ENCODE peak calls at places on chromosomes 2 and 18, in six cellular contexts. One of them, this sample, is unnamed.

GRCh38 chr2:174631009-174631981 is 33.7 kb upstream of the WIPF1 start:
- DNase-seq in adrenal gland: no peak
- DNase-seq in AG09319: no peak
- DNase-seq in sigmoid colon: no peak
- DNase-seq in AG09309: peak; percentile 76
- DNase-seq in pancreas: no peak
- DNase-seq in this sample: no peak

GRCh38 chr2:152740743-152741328 is 22.4 kb downstream of the ARL6IP6 start:
- DNase-seq in adrenal gland: no peak
- DNase-seq in AG09319: peak; percentile 20
- DNase-seq in sigmoid colon: no peak
- DNase-seq in AG09309: peak; percentile 42
- DNase-seq in pancreas: no peak
- DNase-seq in this sample: no peak

GRCh38 chr18:49059028-49059670 is 108.4 kb upstream of the SMAD7 start:
- DNase-seq in adrenal gland: no peak
- DNase-seq in AG09319: no peak
- DNase-seq in sigmoid colon: no peak
- DNase-seq in AG09309: no peak
- DNase-seq in pancreas: no peak
- DNase-seq in this sample: no peak

GRCh38 chr2:205612661-205613060 is 69.6 kb upstream of the NRP2 start:
- DNase-seq in adrenal gland: no peak
- DNase-seq in AG09319: no peak
- DNase-seq in sigmoid colon: no peak
- DNase-seq in AG09309: no peak
- DNase-seq in pancreas: no peak
- DNase-seq in this sample: no peak

GRCh38 chr2:157338013-157338412 is 12.4 kb upstream of the ERMN start:
- DNase-seq in adrenal gland: no peak
- DNase-seq in AG09319: no peak
- DNase-seq in sigmoid colon: no peak
- DNase-seq in AG09309: no peak
- DNase-seq in pancreas: no peak
- DNase-seq in this sample: no peak

GRCh38 chr2:184577741-184578140 is 20.6 kb upstream of the ZNF804A start:
- DNase-seq in adrenal gland: no peak
- DNase-seq in AG09319: no peak
- DNase-seq in sigmoid colon: no peak
- DNase-seq in AG09309: no peak
- DNase-seq in pancreas: no peak
- DNase-seq in this sample: no peak

GRCh38 chr18:26865557-26865956 is at the start of gene AQP4:
- DNase-seq in adrenal gland: no peak
- DNase-seq in AG09319: no peak
- DNase-seq in sigmoid colon: no peak
- DNase-seq in AG09309: no peak
- DNase-seq in pancreas: no peak
- DNase-seq in this sample: no peak

GRCh38 chr2:75290600-75291140 is 91.3 kb upstream of the TACR1 start:
- DNase-seq in adrenal gland: no peak
- DNase-seq in AG09319: no peak
- DNase-seq in sigmoid colon: no peak
- DNase-seq in AG09309: no peak
- DNase-seq in pancreas: no peak
- DNase-seq in this sample: no peak

GRCh38 chr2:125095826-125096225 is 1070.7 kb downstream of the CNTNAP5 start:
- DNase-seq in adrenal gland: no peak
- DNase-seq in AG09319: no peak
- DNase-seq in sigmoid colon: no peak
- DNase-seq in AG09309: no peak
- DNase-seq in pancreas: no peak
- DNase-seq in this sample: no peak

GRCh38 chr2:216495656-216496055 is 3.0 kb upstream of the RPL37A start:
- DNase-seq in adrenal gland: no peak
- DNase-seq in AG09319: no peak
- DNase-seq in sigmoid colon: no peak
- DNase-seq in AG09309: no peak
- DNase-seq in pancreas: no peak
- DNase-seq in this sample: no peak

GRCh38 chr2:229952256-229952835 is 30.0 kb downstream of the FBXO36 start:
- DNase-seq in adrenal gland: no peak
- DNase-seq in AG09319: no peak
- DNase-seq in sigmoid colon: no peak
- DNase-seq in AG09309: no peak
- DNase-seq in pancreas: no peak
- DNase-seq in this sample: no peak

GRCh38 chr2:126429129-126429528 is 226.8 kb upstream of the GYPC start:
- DNase-seq in adrenal gland: no peak
- DNase-seq in AG09319: no peak
- DNase-seq in sigmoid colon: no peak
- DNase-seq in AG09309: no peak
- DNase-seq in pancreas: no peak
- DNase-seq in this sample: no peak

GRCh38 chr2:42092084-42092996 is 44.5 kb downstream of the PKDCC start:
- DNase-seq in adrenal gland: no peak
- DNase-seq in AG09319: no peak
- DNase-seq in sigmoid colon: no peak
- DNase-seq in AG09309: no peak
- DNase-seq in pancreas: no peak
- DNase-seq in this sample: no peak

GRCh38 chr2:152415231-152415642 is 80.3 kb downstream of the FMNL2 start:
- DNase-seq in adrenal gland: no peak
- DNase-seq in AG09319: no peak
- DNase-seq in sigmoid colon: no peak
- DNase-seq in AG09309: no peak
- DNase-seq in pancreas: no peak
- DNase-seq in this sample: no peak

GRCh38 chr2:46171441-46171953 is 125.7 kb upstream of the EPAS1 start:
- DNase-seq in adrenal gland: no peak
- DNase-seq in AG09319: peak; percentile 32
- DNase-seq in sigmoid colon: no peak
- DNase-seq in AG09309: peak; percentile 57
- DNase-seq in pancreas: no peak
- DNase-seq in this sample: no peak

GRCh38 chr2:123695449-123695848 is 329.6 kb upstream of the CNTNAP5 start:
- DNase-seq in adrenal gland: no peak
- DNase-seq in AG09319: no peak
- DNase-seq in sigmoid colon: no peak
- DNase-seq in AG09309: no peak
- DNase-seq in pancreas: no peak
- DNase-seq in this sample: no peak
- TF ChIP-seq CTCF in adrenal gland: no peak
- TF ChIP-seq CTCF in AG09319: no peak
- TF ChIP-seq CTCF in sigmoid colon: no peak
- TF ChIP-seq CTCF in AG09309: no peak
- TF ChIP-seq CTCF in pancreas: no peak
- TF ChIP-seq CTCF in this sample: no peak

DNA sequence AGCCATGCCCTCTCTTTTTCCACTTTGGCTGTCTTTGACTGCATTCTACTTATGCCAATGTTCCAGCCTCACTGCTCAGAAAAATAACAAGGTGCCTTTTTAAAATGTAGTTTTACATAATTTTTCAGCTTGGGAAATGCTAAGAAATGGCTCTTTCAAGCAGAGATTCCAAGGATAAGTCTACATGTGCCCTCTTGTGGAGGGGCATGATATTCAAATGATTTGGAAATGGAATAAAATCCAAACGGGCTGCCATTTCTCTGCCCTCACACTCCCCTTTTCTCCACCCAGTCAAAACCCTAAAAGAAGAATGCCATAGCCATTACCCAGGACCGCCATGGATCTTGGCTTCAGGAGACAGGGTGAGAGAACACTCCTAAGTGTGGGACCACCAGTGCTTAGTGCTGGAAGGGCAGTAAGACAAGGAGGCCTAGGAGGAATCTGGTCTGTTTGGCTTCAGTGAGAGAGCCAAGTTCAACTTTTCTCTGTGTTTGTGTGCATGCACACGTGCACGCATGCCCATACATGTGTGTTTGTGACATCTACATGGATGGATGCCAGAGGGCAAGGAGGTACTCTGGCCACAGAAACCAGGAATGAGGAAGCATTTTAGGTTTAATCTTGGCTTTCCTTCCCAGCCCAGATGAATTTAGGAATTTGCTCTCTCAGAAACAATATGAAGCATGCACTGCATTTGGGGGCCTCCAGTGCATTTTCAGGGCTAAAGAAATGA is 174.0 kb upstream of the SLC14A2 start:
- DNase-seq in adrenal gland: peak; percentile 14
- DNase-seq in AG09319: peak; percentile 1
- DNase-seq in sigmoid colon: no peak
- DNase-seq in AG09309: no peak
- DNase-seq in pancreas: no peak
- DNase-seq in this sample: no peak
- TF ChIP-seq CTCF in adrenal gland: peak; percentile 53
- TF ChIP-seq CTCF in AG09319: peak; percentile 52
- TF ChIP-seq CTCF in sigmoid colon: peak; percentile 13
- TF ChIP-seq CTCF in AG09309: peak; percentile 55
- TF ChIP-seq CTCF in pancreas: no peak
- TF ChIP-seq CTCF in this sample: peak; percentile 78

DNA sequence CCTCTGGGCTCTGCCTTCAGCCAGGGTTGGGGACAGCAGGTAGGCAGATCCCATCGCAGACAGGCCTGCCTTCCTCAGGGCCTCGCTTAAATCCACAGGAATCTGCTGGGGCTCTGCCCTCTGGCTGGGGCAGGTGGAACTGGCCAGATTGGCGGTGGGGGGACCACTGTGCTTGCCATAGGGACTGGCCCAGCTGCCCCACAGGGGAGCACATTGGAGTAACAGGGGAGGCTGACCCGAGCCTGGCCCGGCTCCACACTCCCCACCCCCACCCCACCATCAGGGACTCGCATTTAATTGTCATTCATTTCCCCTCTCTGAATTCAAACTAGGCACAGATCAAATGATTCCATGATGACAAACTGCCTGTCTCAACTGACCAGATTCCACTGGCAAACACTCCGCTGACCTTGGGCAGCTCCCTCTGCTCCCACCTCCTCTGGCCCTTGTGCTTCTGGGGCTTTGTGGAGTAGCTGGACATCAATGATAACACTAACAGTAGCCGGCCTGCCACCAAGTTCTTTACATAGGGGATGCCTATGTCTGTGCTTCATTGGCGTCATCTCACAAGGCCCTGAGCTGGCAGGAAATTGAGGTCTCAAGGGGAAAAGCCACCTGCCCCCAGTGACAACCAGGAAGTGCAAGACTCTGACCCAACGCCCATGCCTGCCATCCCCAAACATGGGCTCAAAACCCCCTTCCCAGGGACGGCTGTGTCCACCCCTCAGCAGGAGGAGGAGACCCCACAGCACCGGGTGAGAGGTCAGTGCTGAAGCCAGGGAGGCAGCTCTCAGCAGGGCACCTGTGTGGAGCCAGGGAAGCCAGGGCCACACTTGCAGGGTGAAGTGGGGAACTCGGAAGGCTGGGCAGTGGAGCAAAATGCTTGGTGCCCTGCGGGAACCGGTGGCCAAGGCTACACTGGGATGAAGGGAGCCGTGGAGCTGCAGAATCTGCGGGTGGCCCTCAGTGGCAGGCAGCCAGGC is 2.1 kb upstream of the B3GNT7 start:
- DNase-seq in adrenal gland: peak; percentile 52
- DNase-seq in AG09319: no peak
- DNase-seq in sigmoid colon: no peak
- DNase-seq in AG09309: no peak
- DNase-seq in pancreas: no peak
- DNase-seq in this sample: no peak
- TF ChIP-seq CTCF in adrenal gland: peak; percentile 50
- TF ChIP-seq CTCF in AG09319: no peak
- TF ChIP-seq CTCF in sigmoid colon: no peak
- TF ChIP-seq CTCF in AG09309: peak; percentile 17
- TF ChIP-seq CTCF in pancreas: no peak
- TF ChIP-seq CTCF in this sample: peak; percentile 46

DNA sequence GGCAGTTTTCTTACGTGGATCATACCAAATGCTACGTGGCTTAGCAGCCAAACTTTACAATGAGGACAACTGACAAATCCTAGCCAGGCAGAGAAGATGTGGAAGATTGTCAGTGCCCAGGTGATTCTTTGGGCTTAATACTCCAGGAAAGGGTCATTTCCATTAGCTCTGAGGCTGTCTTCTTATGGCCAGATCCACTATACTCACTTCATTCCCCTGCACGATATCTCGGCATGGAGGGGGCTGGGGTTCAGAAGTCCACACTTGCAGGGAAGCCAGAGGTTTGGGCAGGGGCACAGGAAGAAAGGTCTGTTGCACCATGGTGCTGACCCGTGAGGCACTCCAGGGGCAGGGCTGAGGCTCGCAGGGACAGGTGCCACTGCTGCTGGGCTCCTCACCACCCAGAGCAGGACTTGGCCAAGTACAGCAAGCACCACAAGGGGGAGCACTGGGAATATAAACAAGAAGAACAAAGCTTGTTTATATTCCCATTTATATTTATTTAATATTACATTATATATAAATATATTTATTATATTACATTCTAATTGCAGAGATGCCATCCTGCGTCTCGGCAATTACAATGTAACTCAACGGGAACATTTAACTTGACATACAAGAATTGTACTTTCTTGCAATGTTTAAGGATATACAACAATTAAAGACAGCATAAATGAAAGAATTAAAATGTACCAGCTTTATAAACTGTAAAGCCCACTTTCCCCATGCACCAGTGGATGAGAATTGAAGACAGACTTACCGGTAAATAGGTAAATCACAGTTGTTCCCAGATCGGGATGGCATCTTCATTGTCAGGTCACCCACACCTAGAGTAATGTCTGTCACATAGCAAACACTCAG is 27.2 kb downstream of the CLUL1 start:
- DNase-seq in adrenal gland: peak; percentile 82
- DNase-seq in AG09319: peak; percentile 36
- DNase-seq in sigmoid colon: peak; percentile 81
- DNase-seq in AG09309: peak; percentile 40
- DNase-seq in pancreas: peak; percentile 69
- DNase-seq in this sample: no peak
- TF ChIP-seq CTCF in adrenal gland: peak; percentile 59
- TF ChIP-seq CTCF in AG09319: peak; percentile 82
- TF ChIP-seq CTCF in sigmoid colon: peak; percentile 54
- TF ChIP-seq CTCF in AG09309: peak; percentile 80
- TF ChIP-seq CTCF in pancreas: peak; percentile 46
- TF ChIP-seq CTCF in this sample: peak; percentile 89

GRCh38 chr2:129164220-129164619 is 815.2 kb upstream of the RAB6C start:
- DNase-seq in adrenal gland: no peak
- DNase-seq in AG09319: no peak
- DNase-seq in sigmoid colon: no peak
- DNase-seq in AG09309: no peak
- DNase-seq in pancreas: no peak
- DNase-seq in this sample: peak; percentile 54

GRCh38 chr2:129165001-129165400 is 814.5 kb upstream of the RAB6C start:
- DNase-seq in adrenal gland: no peak
- DNase-seq in AG09319: no peak
- DNase-seq in sigmoid colon: no peak
- DNase-seq in AG09309: no peak
- DNase-seq in pancreas: no peak
- DNase-seq in this sample: no peak

DNA sequence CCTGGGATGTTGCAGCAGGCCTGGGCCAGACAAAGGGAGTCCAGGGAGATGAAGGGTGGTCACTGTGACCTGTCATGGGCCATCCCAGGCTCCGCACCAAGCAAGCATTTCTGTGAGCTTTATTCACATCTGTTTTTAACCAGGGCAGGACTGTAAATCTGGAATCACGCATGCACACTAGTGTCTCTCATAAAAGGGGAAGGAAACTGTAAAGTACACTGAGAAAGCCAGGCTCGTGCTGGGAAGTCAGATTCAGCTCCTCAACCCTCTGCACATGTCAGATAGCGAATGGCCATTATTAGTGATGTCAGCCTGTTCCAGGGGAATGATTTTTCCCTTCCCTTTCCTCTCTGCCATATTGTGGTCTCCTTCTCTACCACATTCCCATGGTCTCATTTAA is 818.6 kb upstream of the RAB6C start:
- DNase-seq in adrenal gland: peak; percentile 21
- DNase-seq in AG09319: no peak
- DNase-seq in sigmoid colon: no peak
- DNase-seq in AG09309: no peak
- DNase-seq in pancreas: no peak
- DNase-seq in this sample: no peak
- TF ChIP-seq CTCF in adrenal gland: no peak
- TF ChIP-seq CTCF in AG09319: no peak
- TF ChIP-seq CTCF in sigmoid colon: no peak
- TF ChIP-seq CTCF in AG09309: no peak
- TF ChIP-seq CTCF in pancreas: no peak
- TF ChIP-seq CTCF in this sample: no peak

This sample was measured in chondrocyte.